ENCODE peak calls at places on chromosomes 4 and X, in six cellular contexts. G is H9, E is mesenchymal stem cell, W is IMR-90, D is neuronal stem cell, R is H1. V is an unnamed sample.

GRCh38 chr4:76293705-76294274 is 12.7 kb upstream of the STBD1 start:
- DNase-seq in G (no peak), E (no peak), W (no peak), D (no peak), R (no peak), V (no peak)

GRCh38 chr4:985123-985830 is 1.6 kb upstream of the IDUA start:
- DNase-seq in G (peak; percentile 88), E (peak; percentile 67), W (no peak), D (no peak), R (no peak), V (peak; percentile 71)

GRCh38 chr4:184693056-184693455 is 40.8 kb downstream of the CENPU start:
- DNase-seq in G (no peak), E (no peak), W (peak; percentile 62), D (no peak), R (no peak), V (no peak)

GRCh38 chr4:123783091-123783765 is 386.6 kb downstream of the SPRY1 start:
- DNase-seq in G (no peak), E (no peak), W (peak; percentile 80), D (no peak), R (no peak), V (no peak)

GRCh38 chr4:6121941-6122340 is 78.4 kb downstream of the JAKMIP1 start:
- DNase-seq in G (no peak), E (no peak), W (no peak), D (no peak), R (no peak), V (no peak)

GRCh38 chrX:69562904-69563568 is 52.9 kb upstream of the EDA start:
- DNase-seq in G (no peak), E (no peak), W (no peak), D (no peak), R (no peak), V (peak; percentile 58)

GRCh38 chr4:160373911-160374310 is 1271.0 kb downstream of the RAPGEF2 start:
- DNase-seq in G (no peak), E (no peak), W (no peak), D (no peak), R (no peak), V (no peak)

GRCh38 chrX:13747836-13748235 is 13.3 kb downstream of the OFD1 start:
- DNase-seq in G (no peak), E (peak; percentile 63), W (peak; percentile 76), D (no peak), R (no peak), V (peak; percentile 51)

GRCh38 chr4:119113033-119113655 is 22.5 kb upstream of the MYOZ2 start:
- DNase-seq in G (no peak), E (peak; percentile 94), W (peak; percentile 96), D (no peak), R (no peak), V (peak; percentile 34)

GRCh38 chr4:3402409-3403103 is 39.2 kb upstream of the HGFAC start:
- DNase-seq in G (no peak), E (peak; percentile 43), W (peak; percentile 36), D (no peak), R (no peak), V (no peak)

GRCh38 chr4:155304375-155304774 is 72.4 kb downstream of the MAP9 start:
- DNase-seq in G (no peak), E (no peak), W (no peak), D (no peak), R (no peak), V (no peak)

GRCh38 chrX:66638591-66639500 is at the start of gene EDA2R:
- DNase-seq in G (peak; percentile 78), E (peak; percentile 81), W (peak; percentile 87), D (peak; percentile 71), R (peak; percentile 9), V (peak; percentile 94)

GRCh38 chr4:77538144-77538543 is 67.5 kb upstream of the CXCL13 start:
- DNase-seq in G (no peak), E (peak; percentile 57), W (peak; percentile 6), D (no peak), R (no peak), V (no peak)

GRCh38 chr4:150280081-150280950 is 202.1 kb downstream of the DCLK2 start:
- DNase-seq in G (no peak), E (peak; percentile 89), W (peak; percentile 86), D (peak; percentile 14), R (no peak), V (peak; percentile 66)

GRCh38 chr4:83128235-83128929 is 13.9 kb upstream of the PLAC8 start:
- DNase-seq in G (no peak), E (peak; percentile 87), W (peak; percentile 90), D (no peak), R (no peak), V (no peak)

GRCh38 chrX:17700976-17701375 is 36.3 kb upstream of the SCML1 start:
- DNase-seq in G (no peak), E (no peak), W (no peak), D (no peak), R (no peak), V (no peak)

GRCh38 chr4:140937866-140938265 is 181.7 kb upstream of the TBC1D9 start:
- DNase-seq in G (no peak), E (peak; percentile 70), W (peak; percentile 80), D (no peak), R (no peak), V (no peak)

GRCh38 chr4:113327513-113327912 is 278.1 kb downstream of the ANK2 start:
- DNase-seq in G (no peak), E (peak; percentile 94), W (peak; percentile 19), D (no peak), R (no peak), V (no peak)

GRCh38 chrX:84168095-84168494 is 19.9 kb downstream of the RPS6KA6 start:
- DNase-seq in G (no peak), E (peak; percentile 4), W (peak; percentile 53), D (no peak), R (no peak), V (no peak)

GRCh38 chr4:53365121-53365485 is 758 bp downstream of the SCFD2 start:
- DNase-seq in G (peak; percentile 29), E (peak; percentile 41), W (peak; percentile 27), D (no peak), R (no peak), V (peak; percentile 21)

GRCh38 chrX:30302957-30303356 is 6.2 kb downstream of the NR0B1 start:
- DNase-seq in G (no peak), E (no peak), W (no peak), D (no peak), R (no peak), V (no peak)

GRCh38 chrX:118116308-118117068 is at the start of gene KLHL13:
- DNase-seq in G (peak; percentile 50), E (no peak), W (peak; percentile 18), D (peak; percentile 33), R (no peak), V (peak; percentile 39)

GRCh38 chrX:132226169-132226568 is 6.9 kb upstream of the RAP2C start:
- DNase-seq in G (no peak), E (peak; percentile 21), W (peak; percentile 15), D (no peak), R (no peak), V (no peak)

GRCh38 chrX:54891573-54891972 is 29.1 kb upstream of the TRO start:
- DNase-seq in G (no peak), E (peak; percentile 52), W (peak; percentile 28), D (peak; percentile 0), R (no peak), V (peak; percentile 59)

GRCh38 chr4:122218762-122219161 is 66.6 kb downstream of the BLTP1 start:
- DNase-seq in G (no peak), E (peak; percentile 22), W (peak; percentile 7), D (no peak), R (no peak), V (peak; percentile 31)

GRCh38 chrX:78106651-78106986 is 2.6 kb downstream of the PGK1 start:
- DNase-seq in G (no peak), E (no peak), W (no peak), D (no peak), R (no peak), V (no peak)

GRCh38 chr4:160481696-160482330 is 1378.9 kb downstream of the RAPGEF2 start:
- DNase-seq in G (no peak), E (no peak), W (no peak), D (no peak), R (no peak), V (no peak)

GRCh38 chrX:74349387-74349786 is 45.4 kb downstream of the ZCCHC13 start:
- DNase-seq in G (no peak), E (peak; percentile 62), W (peak; percentile 82), D (no peak), R (no peak), V (peak; percentile 42)

GRCh38 chrX:148915474-148915873 is 415.1 kb downstream of the AFF2 start:
- DNase-seq in G (no peak), E (peak; percentile 11), W (no peak), D (no peak), R (no peak), V (no peak)

GRCh38 chr4:77734928-77735327 is 84.2 kb downstream of the CNOT6L start:
- DNase-seq in G (no peak), E (peak; percentile 91), W (peak; percentile 79), D (no peak), R (peak; percentile 2), V (peak; percentile 54)

GRCh38 chrX:109922183-109922582 is 80.7 kb upstream of the TMEM164 start:
- DNase-seq in G (no peak), E (no peak), W (no peak), D (no peak), R (no peak), V (no peak)

GRCh38 chr4:57614533-57614932 is 504.3 kb upstream of the IGFBP7 start:
- DNase-seq in G (no peak), E (no peak), W (no peak), D (no peak), R (no peak), V (peak; percentile 22)

GRCh38 chr4:57607616-57608150 is 497.5 kb upstream of the IGFBP7 start:
- DNase-seq in G (no peak), E (no peak), W (no peak), D (peak; percentile 36), R (no peak), V (peak; percentile 93)

GRCh38 chr4:57612279-57612678 is 502.1 kb upstream of the IGFBP7 start:
- DNase-seq in G (no peak), E (no peak), W (no peak), D (no peak), R (no peak), V (peak; percentile 29)
- H2BK15ac ChIP-seq in G (no peak overlapping the region), E (no peak overlapping the region), W (no peak overlapping the region), D (no peak overlapping the region), R (no peak overlapping the region), V (no peak overlapping the region)

DNA sequence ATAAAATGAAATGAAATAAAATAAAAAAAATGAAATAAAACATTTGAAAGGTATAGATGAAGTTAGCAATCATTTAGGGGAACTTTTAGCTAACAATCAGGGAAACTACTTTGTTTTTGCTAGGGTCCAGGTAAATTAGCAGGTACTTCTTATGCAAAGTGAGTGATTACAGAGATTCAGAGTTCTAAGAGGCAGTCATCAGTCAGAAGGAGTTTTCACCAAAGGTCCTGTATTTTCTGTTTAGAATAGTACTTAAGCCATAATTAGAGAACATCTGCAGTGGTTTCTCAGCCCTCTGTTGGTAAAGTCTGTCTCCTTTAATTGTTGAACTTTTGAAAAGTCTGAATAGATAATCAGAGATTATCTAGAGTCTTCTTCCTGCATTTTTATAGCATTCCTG is 50.6 kb downstream of the STIM2 start:
- DNase-seq in G (no peak), E (no peak), W (no peak), D (no peak), R (no peak), V (no peak)
- H2BK15ac ChIP-seq in G (no peak overlapping the region), E (no peak overlapping the region), W (no peak overlapping the region), D (no peak overlapping the region), R (no peak overlapping the region), V (no peak overlapping the region)

GRCh38 chrX:151100796-151101195 is 75.6 kb upstream of the GPR50 start:
- DNase-seq in G (no peak), E (no peak), W (no peak), D (no peak), R (no peak), V (no peak)
- H2BK15ac ChIP-seq in G (no peak overlapping the region), E (no peak overlapping the region), W (no peak overlapping the region), D (no peak overlapping the region), R (no peak overlapping the region), V (no peak overlapping the region)

GRCh38 chr4:182105416-182105815 is 137.8 kb upstream of the TENM3 start:
- DNase-seq in G (no peak), E (no peak), W (no peak), D (no peak), R (no peak), V (no peak)
- H2BK15ac ChIP-seq in G (no peak overlapping the region), E (no peak overlapping the region), W (no peak overlapping the region), D (no peak overlapping the region), R (no peak overlapping the region), V (no peak overlapping the region)